ENCODE peak calls at places on chromosomes 6 and 20, in seven cellular contexts. K, U, M, Y, I, H and B are unnamed samples.

GRCh38 chr20:19992996-19993908 is 23.9 kb upstream of the NAA20 start:
- DNase-seq in K (no peak), U (no peak), M (peak; percentile 45), Y (peak; percentile 78), I (no peak), H (peak; percentile 86), B (no peak)

GRCh38 chr6:2999005-2999620 is 581 bp upstream of the NQO2 start:
- DNase-seq in K (no peak), U (no peak), M (peak; percentile 73), Y (no peak), I (peak; percentile 77), H (peak; percentile 88), B (no peak)

GRCh38 chr20:7094438-7094997 is 327.0 kb downstream of the BMP2 start:
- DNase-seq in K (peak; percentile 13), U (peak; percentile 73), M (no peak), Y (peak; percentile 8), I (peak; percentile 29), H (peak; percentile 72), B (no peak)

GRCh38 chr20:24131281-24131680 is 142.7 kb upstream of the GGTLC1 start:
- DNase-seq in K (no peak), U (no peak), M (no peak), Y (no peak), I (no peak), H (no peak), B (no peak)

GRCh38 chr6:104404377-104404776 is 455.3 kb downstream of the HACE1 start:
- DNase-seq in K (no peak), U (no peak), M (no peak), Y (peak; percentile 3), I (no peak), H (no peak), B (no peak)

GRCh38 chr20:60117040-60117439 is 158.8 kb downstream of the CDH26 start:
- DNase-seq in K (no peak), U (peak; percentile 31), M (no peak), Y (no peak), I (peak; percentile 57), H (peak; percentile 3), B (no peak)

GRCh38 chr6:7201732-7202541 is 94.2 kb downstream of the RREB1 start:
- DNase-seq in K (no peak), U (no peak), M (peak; percentile 64), Y (no peak), I (no peak), H (no peak), B (no peak)

GRCh38 chr6:68343901-68344300 is 291.2 kb upstream of the ADGRB3 start:
- DNase-seq in K (peak; percentile 26), U (peak; percentile 62), M (peak; percentile 21), Y (peak; percentile 55), I (peak; percentile 33), H (peak; percentile 74), B (no peak)

GRCh38 chr6:49457771-49458170 is 5.3 kb downstream of the MMUT start:
- DNase-seq in K (no peak), U (no peak), M (no peak), Y (no peak), I (no peak), H (no peak), B (no peak)

GRCh38 chr6:100166991-100167390 is 173.0 kb upstream of the MCHR2 start:
- DNase-seq in K (no peak), U (no peak), M (no peak), Y (no peak), I (no peak), H (no peak), B (no peak)

GRCh38 chr6:135033238-135033637 is 21.4 kb downstream of the HBS1L start:
- DNase-seq in K (no peak), U (no peak), M (peak; percentile 93), Y (no peak), I (no peak), H (no peak), B (no peak)

GRCh38 chr20:8545212-8545611 is 413.1 kb downstream of the PLCB1 start:
- DNase-seq in K (no peak), U (no peak), M (no peak), Y (no peak), I (no peak), H (no peak), B (no peak)

GRCh38 chr6:146224449-146224848 is 195.6 kb downstream of the GRM1 start:
- DNase-seq in K (no peak), U (peak; percentile 6), M (no peak), Y (no peak), I (no peak), H (no peak), B (no peak)